ENCODE peak calls at places on chromosomes 16 and 17, in six cellular contexts. One of them, this sample, is unnamed.

GRCh38 chr16:64152010-64152767 is 969.7 kb downstream of the CDH11 start:
- DNase-seq in neuronal stem cell: no peak
- DNase-seq in left ventricle myocardium inferior: no peak
- DNase-seq in endodermal cell: no peak
- DNase-seq in WERI-Rb-1: no peak
- DNase-seq in fibroblast of the aortic adventitia: no peak
- DNase-seq in this sample: no peak

GRCh38 chr17:17402558-17402957 is 74.2 kb upstream of the MED9 start:
- DNase-seq in WERI-Rb-1: no peak
- DNase-seq in endodermal cell: no peak
- DNase-seq in fibroblast of the aortic adventitia: no peak
- DNase-seq in left ventricle myocardium inferior: no peak
- DNase-seq in neuronal stem cell: no peak
- DNase-seq in this sample: no peak

GRCh38 chr17:42311240-42312034 is 23.1 kb downstream of the STAT5A start:
- DNase-seq in endodermal cell: no peak
- DNase-seq in fibroblast of the aortic adventitia: peak; percentile 93
- DNase-seq in left ventricle myocardium inferior: peak; percentile 88
- DNase-seq in neuronal stem cell: no peak
- DNase-seq in WERI-Rb-1: peak; percentile 95
- DNase-seq in this sample: peak; percentile 81

GRCh38 chr16:57669476-57670162 is 1.5 kb downstream of the ADGRG3 start:
- DNase-seq in WERI-Rb-1: no peak
- DNase-seq in neuronal stem cell: no peak
- DNase-seq in left ventricle myocardium inferior: no peak
- DNase-seq in endodermal cell: peak; percentile 42
- DNase-seq in fibroblast of the aortic adventitia: no peak
- DNase-seq in this sample: no peak

GRCh38 chr16:56662357-56663354 is 4.9 kb downstream of the MT1F start:
- DNase-seq in neuronal stem cell: no peak
- DNase-seq in WERI-Rb-1: no peak
- DNase-seq in left ventricle myocardium inferior: no peak
- DNase-seq in endodermal cell: peak; percentile 52
- DNase-seq in fibroblast of the aortic adventitia: no peak
- DNase-seq in this sample: no peak

GRCh38 chr16:48627148-48627547 is 17.2 kb upstream of the N4BP1 start:
- DNase-seq in neuronal stem cell: no peak
- DNase-seq in left ventricle myocardium inferior: no peak
- DNase-seq in endodermal cell: no peak
- DNase-seq in WERI-Rb-1: no peak
- DNase-seq in fibroblast of the aortic adventitia: no peak
- DNase-seq in this sample: no peak

GRCh38 chr17:29111816-29112499 is 68.2 kb downstream of the MYO18A start:
- DNase-seq in fibroblast of the aortic adventitia: peak; percentile 69
- DNase-seq in neuronal stem cell: peak; percentile 63
- DNase-seq in WERI-Rb-1: peak; percentile 88
- DNase-seq in endodermal cell: peak; percentile 96
- DNase-seq in left ventricle myocardium inferior: peak; percentile 66
- DNase-seq in this sample: peak; percentile 83

GRCh38 chr17:80060629-80061028 is 24.2 kb downstream of the CCDC40 start:
- DNase-seq in left ventricle myocardium inferior: no peak
- DNase-seq in fibroblast of the aortic adventitia: no peak
- DNase-seq in WERI-Rb-1: no peak
- DNase-seq in endodermal cell: no peak
- DNase-seq in neuronal stem cell: no peak
- DNase-seq in this sample: no peak

GRCh38 chr17:8954339-8954738 is 11.2 kb downstream of the PIK3R5 start:
- DNase-seq in WERI-Rb-1: peak; percentile 81
- DNase-seq in endodermal cell: peak; percentile 88
- DNase-seq in left ventricle myocardium inferior: peak; percentile 64
- DNase-seq in neuronal stem cell: no peak
- DNase-seq in fibroblast of the aortic adventitia: no peak
- DNase-seq in this sample: peak; percentile 50

GRCh38 chr17:41618341-41619161 is 5.8 kb downstream of the KRT17 start:
- DNase-seq in endodermal cell: peak; percentile 52
- DNase-seq in neuronal stem cell: no peak
- DNase-seq in WERI-Rb-1: no peak
- DNase-seq in fibroblast of the aortic adventitia: no peak
- DNase-seq in left ventricle myocardium inferior: no peak
- DNase-seq in this sample: no peak

GRCh38 chr16:56450275-56450889 is 750 bp downstream of the NUDT21 start:
- DNase-seq in WERI-Rb-1: no peak
- DNase-seq in neuronal stem cell: no peak
- DNase-seq in fibroblast of the aortic adventitia: peak; percentile 15
- DNase-seq in left ventricle myocardium inferior: no peak
- DNase-seq in endodermal cell: peak; percentile 50
- DNase-seq in this sample: no peak

GRCh38 chr17:68460096-68460495 is 2.8 kb upstream of the WIPI1 start:
- DNase-seq in left ventricle myocardium inferior: no peak
- DNase-seq in fibroblast of the aortic adventitia: no peak
- DNase-seq in neuronal stem cell: no peak
- DNase-seq in WERI-Rb-1: no peak
- DNase-seq in endodermal cell: no peak
- DNase-seq in this sample: no peak

GRCh38 chr17:10314332-10314731 is 58.5 kb downstream of the MYH13 start:
- DNase-seq in WERI-Rb-1: no peak
- DNase-seq in left ventricle myocardium inferior: no peak
- DNase-seq in neuronal stem cell: no peak
- DNase-seq in fibroblast of the aortic adventitia: no peak
- DNase-seq in endodermal cell: no peak
- DNase-seq in this sample: no peak

GRCh38 chr16:27618611-27619380 is 68.9 kb downstream of the KATNIP start:
- DNase-seq in WERI-Rb-1: peak; percentile 84
- DNase-seq in left ventricle myocardium inferior: no peak
- DNase-seq in neuronal stem cell: no peak
- DNase-seq in fibroblast of the aortic adventitia: peak; percentile 17
- DNase-seq in endodermal cell: no peak
- DNase-seq in this sample: no peak

GRCh38 chr16:50238868-50239301 is 27.5 kb upstream of the ADCY7 start:
- DNase-seq in WERI-Rb-1: no peak
- DNase-seq in neuronal stem cell: no peak
- DNase-seq in left ventricle myocardium inferior: no peak
- DNase-seq in endodermal cell: no peak
- DNase-seq in fibroblast of the aortic adventitia: no peak
- DNase-seq in this sample: no peak

GRCh38 chr16:86107190-86107589 is 208.2 kb downstream of the IRF8 start:
- DNase-seq in fibroblast of the aortic adventitia: no peak
- DNase-seq in WERI-Rb-1: no peak
- DNase-seq in neuronal stem cell: no peak
- DNase-seq in endodermal cell: no peak
- DNase-seq in left ventricle myocardium inferior: no peak
- DNase-seq in this sample: no peak

GRCh38 chr16:71479420-71479819 is 9.7 kb downstream of the ZNF19 start:
- DNase-seq in neuronal stem cell: no peak
- DNase-seq in endodermal cell: peak; percentile 71
- DNase-seq in WERI-Rb-1: peak; percentile 49
- DNase-seq in left ventricle myocardium inferior: no peak
- DNase-seq in fibroblast of the aortic adventitia: peak; percentile 33
- DNase-seq in this sample: peak; percentile 3

GRCh38 chr17:21283482-21284318 is 811 bp upstream of the MAP2K3 start:
- DNase-seq in left ventricle myocardium inferior: no peak
- DNase-seq in neuronal stem cell: no peak
- DNase-seq in WERI-Rb-1: no peak
- DNase-seq in endodermal cell: no peak
- DNase-seq in fibroblast of the aortic adventitia: peak; percentile 32
- DNase-seq in this sample: peak; percentile 68

GRCh38 chr16:66878067-66878466 is 2.2 kb upstream of the PDP2 start:
- DNase-seq in left ventricle myocardium inferior: no peak
- DNase-seq in fibroblast of the aortic adventitia: no peak
- DNase-seq in WERI-Rb-1: no peak
- DNase-seq in neuronal stem cell: no peak
- DNase-seq in endodermal cell: no peak
- DNase-seq in this sample: no peak

GRCh38 chr16:52546291-52546941 is 527 bp downstream of the TOX3 start:
- DNase-seq in fibroblast of the aortic adventitia: no peak
- DNase-seq in left ventricle myocardium inferior: no peak
- DNase-seq in WERI-Rb-1: peak; percentile 9
- DNase-seq in neuronal stem cell: no peak
- DNase-seq in endodermal cell: peak; percentile 73
- DNase-seq in this sample: no peak

GRCh38 chr17:62562656-62563055 is 64.8 kb upstream of the MRC2 start:
- DNase-seq in endodermal cell: no peak
- DNase-seq in left ventricle myocardium inferior: no peak
- DNase-seq in neuronal stem cell: no peak
- DNase-seq in WERI-Rb-1: no peak
- DNase-seq in fibroblast of the aortic adventitia: peak; percentile 71
- DNase-seq in this sample: no peak

GRCh38 chr16:27723711-27724490 is 174.0 kb downstream of the KATNIP start:
- DNase-seq in WERI-Rb-1: peak; percentile 84
- DNase-seq in fibroblast of the aortic adventitia: no peak
- DNase-seq in left ventricle myocardium inferior: no peak
- DNase-seq in endodermal cell: no peak
- DNase-seq in neuronal stem cell: no peak
- DNase-seq in this sample: no peak

GRCh38 chr16:2475413-2476344 is 752 bp downstream of the TBC1D24 start:
- DNase-seq in endodermal cell: peak; percentile 76
- DNase-seq in neuronal stem cell: no peak
- DNase-seq in left ventricle myocardium inferior: no peak
- DNase-seq in WERI-Rb-1: peak; percentile 42
- DNase-seq in fibroblast of the aortic adventitia: no peak
- DNase-seq in this sample: peak; percentile 50

GRCh38 chr17:79033741-79034501 is 10.0 kb downstream of the C1QTNF1 start:
- DNase-seq in endodermal cell: peak; percentile 45
- DNase-seq in neuronal stem cell: no peak
- DNase-seq in left ventricle myocardium inferior: peak; percentile 72
- DNase-seq in fibroblast of the aortic adventitia: no peak
- DNase-seq in WERI-Rb-1: peak; percentile 71
- DNase-seq in this sample: no peak

GRCh38 chr17:77382356-77382911 is 241.7 kb downstream of the SEC14L1 start:
- DNase-seq in endodermal cell: peak; percentile 80
- DNase-seq in WERI-Rb-1: no peak
- DNase-seq in neuronal stem cell: no peak
- DNase-seq in left ventricle myocardium inferior: no peak
- DNase-seq in fibroblast of the aortic adventitia: no peak
- DNase-seq in this sample: no peak
- H3K4me3 ChIP-seq in endodermal cell: no peak overlapping the region
- H3K4me3 ChIP-seq in WERI-Rb-1: no peak overlapping the region
- H3K4me3 ChIP-seq in neuronal stem cell: no peak overlapping the region
- H3K4me3 ChIP-seq in left ventricle myocardium inferior: no peak overlapping the region
- H3K4me3 ChIP-seq in fibroblast of the aortic adventitia: no peak overlapping the region
- H3K4me3 ChIP-seq in this sample: no peak overlapping the region

DNA sequence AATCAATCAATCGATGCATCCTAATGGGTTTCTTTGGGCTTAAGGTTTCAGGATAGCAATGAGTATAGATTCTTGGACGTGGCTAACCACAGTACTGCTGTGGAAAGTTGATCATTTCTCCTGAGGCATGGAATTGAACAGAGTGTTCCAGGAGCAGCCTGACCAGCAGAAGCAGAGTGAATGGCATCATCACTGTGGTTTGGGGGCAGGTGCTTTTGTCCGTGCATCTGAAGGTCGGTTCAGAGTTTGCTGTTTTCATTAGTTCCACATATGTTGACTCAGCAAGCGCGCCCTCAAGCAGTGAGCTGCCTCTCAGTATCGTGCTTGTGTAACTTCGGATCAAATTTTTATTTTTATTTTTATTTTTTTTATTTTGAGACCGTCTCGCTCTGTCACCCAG is 24.9 kb downstream of the KIAA0513 start:
- DNase-seq in endodermal cell: no peak
- DNase-seq in fibroblast of the aortic adventitia: no peak
- DNase-seq in left ventricle myocardium inferior: no peak
- DNase-seq in WERI-Rb-1: no peak
- DNase-seq in neuronal stem cell: no peak
- DNase-seq in this sample: no peak
- H3K4me3 ChIP-seq in endodermal cell: no peak overlapping the region
- H3K4me3 ChIP-seq in fibroblast of the aortic adventitia: no peak overlapping the region
- H3K4me3 ChIP-seq in left ventricle myocardium inferior: no peak overlapping the region
- H3K4me3 ChIP-seq in WERI-Rb-1: no peak overlapping the region
- H3K4me3 ChIP-seq in neuronal stem cell: no peak overlapping the region
- H3K4me3 ChIP-seq in this sample: no peak overlapping the region

GRCh38 chr17:72930031-72930430 is 162.5 kb downstream of the SLC39A11 start:
- DNase-seq in endodermal cell: no peak
- DNase-seq in fibroblast of the aortic adventitia: no peak
- DNase-seq in neuronal stem cell: no peak
- DNase-seq in WERI-Rb-1: no peak
- DNase-seq in left ventricle myocardium inferior: no peak
- DNase-seq in this sample: no peak

GRCh38 chr17:72931635-72932034 is 160.9 kb downstream of the SLC39A11 start:
- DNase-seq in fibroblast of the aortic adventitia: no peak
- DNase-seq in endodermal cell: no peak
- DNase-seq in WERI-Rb-1: no peak
- DNase-seq in left ventricle myocardium inferior: no peak
- DNase-seq in neuronal stem cell: no peak
- DNase-seq in this sample: peak; percentile 27

GRCh38 chr17:72928454-72929136 is 163.9 kb downstream of the SLC39A11 start:
- DNase-seq in endodermal cell: no peak
- DNase-seq in neuronal stem cell: no peak
- DNase-seq in fibroblast of the aortic adventitia: no peak
- DNase-seq in left ventricle myocardium inferior: no peak
- DNase-seq in WERI-Rb-1: no peak
- DNase-seq in this sample: no peak

GRCh38 chr17:72927760-72928159 is 164.7 kb downstream of the SLC39A11 start:
- DNase-seq in neuronal stem cell: no peak
- DNase-seq in endodermal cell: no peak
- DNase-seq in WERI-Rb-1: no peak
- DNase-seq in left ventricle myocardium inferior: no peak
- DNase-seq in fibroblast of the aortic adventitia: no peak
- DNase-seq in this sample: no peak

GRCh38 chr17:72931163-72931562 is 161.3 kb downstream of the SLC39A11 start:
- DNase-seq in endodermal cell: peak; percentile 62
- DNase-seq in fibroblast of the aortic adventitia: no peak
- DNase-seq in WERI-Rb-1: no peak
- DNase-seq in neuronal stem cell: no peak
- DNase-seq in left ventricle myocardium inferior: no peak
- DNase-seq in this sample: no peak
- H3K4me3 ChIP-seq in endodermal cell: no peak overlapping the region
- H3K4me3 ChIP-seq in fibroblast of the aortic adventitia: no peak overlapping the region
- H3K4me3 ChIP-seq in WERI-Rb-1: no peak overlapping the region
- H3K4me3 ChIP-seq in neuronal stem cell: no peak overlapping the region
- H3K4me3 ChIP-seq in left ventricle myocardium inferior: no peak overlapping the region
- H3K4me3 ChIP-seq in this sample: no peak overlapping the region

DNA sequence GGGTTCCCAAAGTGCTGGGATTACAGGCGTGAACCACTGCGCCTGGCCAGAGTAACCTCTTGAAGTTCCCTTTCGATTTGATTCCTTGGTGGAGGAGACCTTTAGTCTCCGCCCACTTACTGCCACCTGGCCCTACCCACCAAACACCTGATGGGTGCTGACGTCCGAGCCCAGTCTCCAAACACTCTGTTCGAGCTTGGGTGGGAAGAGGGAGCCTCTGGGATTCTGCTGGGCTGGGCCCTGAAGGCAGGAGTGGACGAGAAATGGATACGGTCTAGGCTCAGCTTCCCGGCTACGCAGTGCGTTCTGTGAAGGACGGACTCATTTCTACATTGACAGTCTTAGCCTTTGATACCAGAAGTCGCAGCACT is 870 bp upstream of the ITGA3 start:
- DNase-seq in WERI-Rb-1: peak; percentile 72
- DNase-seq in endodermal cell: peak; percentile 93
- DNase-seq in neuronal stem cell: no peak
- DNase-seq in fibroblast of the aortic adventitia: no peak
- DNase-seq in left ventricle myocardium inferior: no peak
- DNase-seq in this sample: peak; percentile 85
- H3K4me3 ChIP-seq in WERI-Rb-1: peak overlapping the region; percentile 77
- H3K4me3 ChIP-seq in endodermal cell: peak overlapping the region; percentile 84
- H3K4me3 ChIP-seq in neuronal stem cell: peak overlapping the region; percentile 86
- H3K4me3 ChIP-seq in fibroblast of the aortic adventitia: peak overlapping the region; percentile 81
- H3K4me3 ChIP-seq in left ventricle myocardium inferior: peak overlapping the region; percentile 83
- H3K4me3 ChIP-seq in this sample: peak overlapping the region; percentile 80

GRCh38 chr17:496761-497586 is 144.4 kb upstream of the RPH3AL start:
- DNase-seq in neuronal stem cell: no peak
- DNase-seq in fibroblast of the aortic adventitia: no peak
- DNase-seq in WERI-Rb-1: no peak
- DNase-seq in left ventricle myocardium inferior: no peak
- DNase-seq in endodermal cell: no peak
- DNase-seq in this sample: no peak
- H3K4me3 ChIP-seq in neuronal stem cell: no peak overlapping the region
- H3K4me3 ChIP-seq in fibroblast of the aortic adventitia: no peak overlapping the region
- H3K4me3 ChIP-seq in WERI-Rb-1: no peak overlapping the region
- H3K4me3 ChIP-seq in left ventricle myocardium inferior: no peak overlapping the region
- H3K4me3 ChIP-seq in endodermal cell: no peak overlapping the region
- H3K4me3 ChIP-seq in this sample: no peak overlapping the region

This sample was measured in trophoblast cell.